ENCODE peak calls at places on chromosomes 6 and 20, in four cellular contexts. M, S, A and W are unnamed samples. For H3K36me3, the result is how much of the 10 kb centered on the place peaks cover.

GRCh38 chr6:168968228-168968627 is 285.4 kb downstream of the THBS2 start:
- DNase-seq in M (no peak), S (peak), A (peak), W (no peak)

GRCh38 chr6:29850011-29850553 is 22.5 kb downstream of the HLA-G start:
- DNase-seq in M (peak), S (peak), A (no peak), W (no peak)

GRCh38 chr6:56814308-56814707 is 140.6 kb upstream of the BEND6 start:
- DNase-seq in M (no peak), S (no peak), A (no peak), W (no peak)

GRCh38 chr6:118787746-118788419 is 106.1 kb upstream of the ASF1A start:
- DNase-seq in M (no peak), S (no peak), A (no peak), W (no peak)

GRCh38 chr20:13771853-13772453 is 12.8 kb downstream of the ESF1 start:
- DNase-seq in M (no peak), S (no peak), A (no peak), W (no peak)

GRCh38 chr6:79538481-79538971 is 1.3 kb upstream of the LCA5 start:
- DNase-seq in M (no peak), S (no peak), A (no peak), W (no peak)

GRCh38 chr6:93799226-93799625 is 379.9 kb upstream of the EPHA7 start:
- DNase-seq in M (no peak), S (no peak), A (no peak), W (no peak)

GRCh38 chr6:111781055-111781708 is 92.1 kb downstream of the FYN start:
- DNase-seq in M (no peak), S (no peak), A (no peak), W (no peak)

GRCh38 chr6:87671555-87672029 is 30.4 kb downstream of the AKIRIN2 start:
- DNase-seq in M (no peak), S (no peak), A (no peak), W (no peak)

GRCh38 chr6:44514576-44515193 is 127.2 kb downstream of the CDC5L start:
- DNase-seq in M (no peak), S (no peak), A (no peak), W (no peak)

GRCh38 chr6:515267-515666 is 123.7 kb downstream of the IRF4 start:
- DNase-seq in M (no peak), S (no peak), A (peak), W (no peak)

GRCh38 chr20:46621492-46621891 is 29.8 kb downstream of the SLC13A3 start:
- DNase-seq in M (no peak), S (no peak), A (no peak), W (no peak)

GRCh38 chr6:88517737-88518136 is 351.6 kb upstream of the CNR1 start:
- DNase-seq in M (no peak), S (no peak), A (no peak), W (no peak)

GRCh38 chr6:2580996-2581395 is 169.7 kb downstream of the MYLK4 start:
- DNase-seq in M (no peak), S (no peak), A (no peak), W (no peak)

GRCh38 chr6:72554203-72554564 is 67.7 kb upstream of the KCNQ5 start:
- DNase-seq in M (no peak), S (no peak), A (no peak), W (no peak)

GRCh38 chr6:108667984-108668383 is 107.3 kb downstream of the FOXO3 start:
- DNase-seq in M (peak), S (no peak), A (no peak), W (no peak)

GRCh38 chr20:24672886-24673677 is 203.7 kb downstream of the SYNDIG1 start:
- DNase-seq in M (no peak), S (no peak), A (no peak), W (no peak)

GRCh38 chr6:33840064-33840926 is 36.5 kb upstream of the MLN start:
- DNase-seq in M (no peak), S (peak), A (peak), W (peak)

GRCh38 chr20:57751411-57751810 is 41.6 kb upstream of the PMEPA1 start:
- DNase-seq in M (no peak), S (no peak), A (no peak), W (no peak)

GRCh38 chr6:109840796-109841195 is 137.3 kb upstream of the GPR6 start:
- DNase-seq in M (no peak), S (no peak), A (no peak), W (no peak)

GRCh38 chr6:143545976-143546547 is 34.5 kb upstream of the FUCA2 start:
- DNase-seq in M (no peak), S (no peak), A (no peak), W (no peak)

GRCh38 chr6:98832282-98833100 is 1.9 kb upstream of the POU3F2 start:
- DNase-seq in M (no peak), S (no peak), A (peak), W (no peak)

GRCh38 chr6:5050009-5050408 is 35.1 kb upstream of the PPP1R3G start:
- DNase-seq in M (no peak), S (no peak), A (no peak), W (no peak)

GRCh38 chr20:48148916-48149672 is 363.8 kb upstream of the SULF2 start:
- DNase-seq in M (no peak), S (no peak), A (no peak), W (no peak)
- TF ChIP-seq CTCF in M (no peak), S (no peak), A (peak), W (no peak)

DNA sequence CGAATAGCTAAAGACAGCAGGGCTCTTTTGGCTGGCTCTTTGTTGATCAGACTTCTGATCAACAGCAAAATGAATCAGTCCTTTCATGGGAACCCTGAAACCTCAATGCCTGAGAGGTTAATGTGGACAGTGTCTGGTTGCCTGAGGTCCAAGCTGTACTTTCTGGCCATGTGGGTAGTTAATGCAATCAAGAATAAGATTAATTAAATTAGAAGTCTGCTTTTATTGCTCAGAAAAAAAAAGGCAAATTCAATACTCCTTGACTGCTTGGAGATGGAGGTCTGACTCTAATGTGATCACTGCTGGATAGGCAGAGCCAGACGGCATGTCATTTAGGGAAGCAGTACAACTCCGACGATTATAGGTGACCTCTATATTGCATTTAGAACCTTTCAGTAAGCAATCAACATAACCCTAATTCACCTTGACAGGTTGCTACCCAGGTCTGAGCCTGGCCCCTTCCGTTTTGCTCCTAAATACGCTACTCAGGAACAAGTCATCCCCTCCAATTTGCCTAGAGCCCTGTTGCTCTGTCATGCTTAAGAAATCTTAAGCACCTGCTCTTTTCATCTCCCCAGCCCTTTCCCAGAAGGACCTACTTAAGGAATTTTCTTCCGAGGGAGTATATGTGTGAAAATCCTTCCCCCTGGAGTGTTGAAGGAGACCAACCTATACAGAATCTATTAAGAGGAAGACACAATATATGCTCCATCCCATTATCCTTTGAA is 370.0 kb upstream of the SPTLC3 start:
- DNase-seq in M (no peak), S (no peak), A (no peak), W (no peak)
- H3K4me3 ChIP-seq in M (no peak), S (no peak), A (no peak), W (no peak)

DNA sequence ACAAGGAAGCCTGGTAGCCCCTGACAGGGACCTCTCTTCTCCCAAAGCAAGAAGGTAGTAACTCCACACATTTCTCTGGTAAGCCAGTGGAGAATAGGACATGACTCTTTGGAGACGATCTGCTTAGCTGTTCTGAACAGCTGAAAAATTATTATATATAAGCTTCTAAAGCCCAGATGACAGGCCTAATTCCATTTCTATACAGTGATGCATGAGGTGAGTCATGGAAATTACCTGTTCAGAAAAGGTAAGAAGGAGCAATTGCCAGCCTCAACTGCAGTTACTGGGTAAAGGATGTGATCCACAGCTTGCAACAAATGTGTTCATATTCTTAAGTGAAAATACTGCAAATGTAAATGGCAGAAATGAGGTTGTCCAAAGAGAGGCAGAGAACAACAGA is 54.0 kb downstream of the PREP start:
- DNase-seq in M (no peak), S (no peak), A (no peak), W (no peak)
- H3K36me3 ChIP-seq in M (under half), S (under half), A (under half), W (under half)

DNA sequence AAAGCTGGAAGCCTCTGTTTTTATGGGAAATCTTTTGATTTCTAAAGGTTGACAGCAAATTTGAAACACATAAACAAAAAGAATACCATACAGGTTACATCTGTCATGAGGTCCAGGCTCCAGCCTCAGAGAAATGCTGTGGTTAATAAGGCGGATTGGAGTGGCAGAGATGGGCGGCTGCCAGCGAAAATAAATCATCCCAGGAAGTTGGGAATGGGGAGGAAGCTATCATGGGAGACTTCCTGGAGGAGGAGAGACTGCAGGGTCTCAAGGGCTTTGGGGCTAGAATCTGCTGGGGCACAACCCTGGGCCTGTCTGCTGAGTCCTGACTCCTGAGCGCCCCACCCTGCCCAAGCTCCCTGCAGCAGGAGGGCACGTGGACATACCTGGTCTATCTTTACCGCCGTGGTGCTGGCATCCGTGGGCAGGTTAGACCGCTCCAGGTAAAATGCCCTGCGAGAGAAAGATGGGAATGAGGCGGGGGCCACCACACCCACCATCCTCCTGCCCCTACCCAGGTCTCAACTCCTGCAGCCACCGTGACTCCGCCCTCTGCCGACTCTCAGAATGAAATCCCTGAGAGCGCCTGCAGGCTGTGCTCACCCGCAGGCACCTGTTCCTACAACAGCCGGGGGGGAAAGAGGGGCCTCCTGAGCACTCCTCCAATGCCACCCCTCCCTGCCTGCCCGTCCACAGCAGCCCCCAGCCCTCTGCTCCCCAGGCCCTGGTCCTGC is 197.3 kb downstream of the PREX1 start:
- DNase-seq in M (no peak), S (no peak), A (peak), W (no peak)
- TF ChIP-seq CTCF in M (no peak), S (no peak), A (no peak), W (no peak)

DNA sequence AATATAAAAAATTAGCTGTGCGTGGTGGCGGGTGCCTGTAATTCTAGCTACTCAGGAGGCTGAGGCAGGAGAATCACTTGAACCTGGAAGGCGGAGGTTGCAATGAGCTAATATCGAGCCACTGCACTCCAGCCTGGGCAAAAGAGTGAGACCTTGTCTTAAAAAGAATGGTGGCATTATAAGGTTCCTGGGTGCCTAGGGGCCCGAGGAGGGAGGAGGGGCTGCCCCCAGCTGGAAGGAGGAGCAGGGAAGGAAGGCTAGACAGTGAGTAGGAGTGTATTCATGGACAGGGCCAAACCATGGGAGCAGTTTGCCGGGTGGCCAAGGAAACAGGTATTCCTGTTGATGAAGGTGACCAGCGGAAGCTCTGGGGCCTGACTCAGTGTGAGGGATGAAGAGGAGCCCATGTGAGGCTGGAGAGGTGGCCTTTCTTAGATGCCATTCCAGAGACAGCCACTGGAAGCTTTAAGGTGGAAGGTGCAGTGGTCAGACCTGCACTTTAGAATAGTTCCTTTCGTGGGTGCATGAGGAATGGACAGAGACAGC is 24.2 kb downstream of the MANBAL start:
- DNase-seq in M (no peak), S (no peak), A (no peak), W (no peak)
- H3K4me3 ChIP-seq in M (no peak), S (no peak), A (no peak), W (no peak)

GRCh38 chr20:9685011-9685410 is 153.9 kb downstream of the PAK5 start:
- DNase-seq in M (no peak), S (no peak), A (no peak), W (no peak)
- H3K36me3 ChIP-seq in M (under half), S (under half), A (under half), W (under half)

DNA sequence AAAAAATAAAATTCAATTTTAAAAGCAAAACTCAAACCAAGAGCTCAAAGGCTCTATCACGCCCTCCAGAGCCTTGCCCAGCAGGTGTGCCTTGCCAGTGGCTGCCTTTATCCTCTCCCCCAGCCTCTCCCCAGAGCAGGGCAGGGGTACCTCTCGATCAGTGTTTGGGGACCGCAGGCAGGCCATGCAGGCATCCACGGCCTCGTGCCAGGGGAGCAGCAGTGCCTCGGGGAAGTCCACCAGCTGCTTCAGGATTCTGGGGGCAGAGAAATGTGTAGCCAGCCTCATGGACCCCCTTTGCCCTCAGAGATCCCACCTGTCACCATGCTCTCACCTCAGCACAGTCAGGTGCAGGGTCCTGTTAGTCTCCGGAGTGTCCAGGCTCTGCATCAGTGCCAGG is 5.7 kb downstream of the CUL7 start:
- DNase-seq in M (no peak), S (no peak), A (no peak), W (no peak)
- TF ChIP-seq CTCF in M (no peak), S (no peak), A (no peak), W (no peak)